ENCODE peak calls at places on chromosomes 6 and 20, in nine cellular contexts. One of them, this sample, is unnamed.

GRCh38 chr6:136510299-136510698 is 39.9 kb downstream of the MAP7 start:
- DNase-seq in K562: no peak
- DNase-seq in activated CD8-positive, alpha-beta T cell treated with anti-CD3 and anti-CD28 coated beads for 36 hours: peak; percentile 48
- DNase-seq in cardiac muscle cell: no peak
- DNase-seq in stomach: no peak
- DNase-seq in prostate gland: no peak
- DNase-seq in left ventricle myocardium inferior: no peak
- DNase-seq in pancreas: no peak
- DNase-seq in A673: no peak
- DNase-seq in this sample: no peak

GRCh38 chr20:22620342-22620741 is 36.0 kb upstream of the FOXA2 start:
- DNase-seq in A673: no peak
- DNase-seq in pancreas: no peak
- DNase-seq in prostate gland: no peak
- DNase-seq in stomach: no peak
- DNase-seq in left ventricle myocardium inferior: no peak
- DNase-seq in activated CD8-positive, alpha-beta T cell treated with anti-CD3 and anti-CD28 coated beads for 36 hours: no peak
- DNase-seq in K562: no peak
- DNase-seq in cardiac muscle cell: no peak
- DNase-seq in this sample: no peak

GRCh38 chr6:155186052-155186658 is 77.7 kb upstream of the CLDN20 start:
- DNase-seq in prostate gland: no peak
- DNase-seq in left ventricle myocardium inferior: no peak
- DNase-seq in cardiac muscle cell: no peak
- DNase-seq in K562: no peak
- DNase-seq in A673: no peak
- DNase-seq in pancreas: no peak
- DNase-seq in stomach: no peak
- DNase-seq in activated CD8-positive, alpha-beta T cell treated with anti-CD3 and anti-CD28 coated beads for 36 hours: peak; percentile 84
- DNase-seq in this sample: no peak

GRCh38 chr20:48783533-48784272 is 44.1 kb downstream of the PREX1 start:
- DNase-seq in A673: peak; percentile 33
- DNase-seq in left ventricle myocardium inferior: no peak
- DNase-seq in activated CD8-positive, alpha-beta T cell treated with anti-CD3 and anti-CD28 coated beads for 36 hours: peak; percentile 76
- DNase-seq in K562: no peak
- DNase-seq in cardiac muscle cell: no peak
- DNase-seq in pancreas: peak; percentile 0
- DNase-seq in stomach: no peak
- DNase-seq in prostate gland: no peak
- DNase-seq in this sample: no peak

GRCh38 chr6:43600595-43600994 is 24.6 kb downstream of the POLH start:
- DNase-seq in pancreas: no peak
- DNase-seq in prostate gland: no peak
- DNase-seq in activated CD8-positive, alpha-beta T cell treated with anti-CD3 and anti-CD28 coated beads for 36 hours: no peak
- DNase-seq in A673: no peak
- DNase-seq in left ventricle myocardium inferior: no peak
- DNase-seq in cardiac muscle cell: no peak
- DNase-seq in K562: no peak
- DNase-seq in stomach: no peak
- DNase-seq in this sample: no peak

GRCh38 chr6:17349437-17349836 is 44.0 kb upstream of the CAP2 start:
- DNase-seq in pancreas: no peak
- DNase-seq in A673: no peak
- DNase-seq in left ventricle myocardium inferior: no peak
- DNase-seq in K562: no peak
- DNase-seq in cardiac muscle cell: no peak
- DNase-seq in prostate gland: no peak
- DNase-seq in activated CD8-positive, alpha-beta T cell treated with anti-CD3 and anti-CD28 coated beads for 36 hours: no peak
- DNase-seq in stomach: no peak
- DNase-seq in this sample: no peak

GRCh38 chr6:7777062-7777461 is 51.2 kb downstream of the BMP6 start:
- DNase-seq in activated CD8-positive, alpha-beta T cell treated with anti-CD3 and anti-CD28 coated beads for 36 hours: no peak
- DNase-seq in cardiac muscle cell: no peak
- DNase-seq in K562: no peak
- DNase-seq in pancreas: no peak
- DNase-seq in A673: no peak
- DNase-seq in left ventricle myocardium inferior: no peak
- DNase-seq in stomach: no peak
- DNase-seq in prostate gland: no peak
- DNase-seq in this sample: no peak

GRCh38 chr20:32535953-32536823 is 48.9 kb downstream of the NOL4L start:
- DNase-seq in pancreas: peak; percentile 90
- DNase-seq in cardiac muscle cell: peak; percentile 71
- DNase-seq in prostate gland: no peak
- DNase-seq in A673: peak; percentile 84
- DNase-seq in K562: peak; percentile 96
- DNase-seq in stomach: peak; percentile 72
- DNase-seq in left ventricle myocardium inferior: peak; percentile 48
- DNase-seq in activated CD8-positive, alpha-beta T cell treated with anti-CD3 and anti-CD28 coated beads for 36 hours: peak; percentile 85
- DNase-seq in this sample: peak; percentile 62

GRCh38 chr6:106731144-106731842 is 101.9 kb downstream of the QRSL1 start:
- DNase-seq in stomach: peak; percentile 70
- DNase-seq in cardiac muscle cell: no peak
- DNase-seq in activated CD8-positive, alpha-beta T cell treated with anti-CD3 and anti-CD28 coated beads for 36 hours: no peak
- DNase-seq in left ventricle myocardium inferior: no peak
- DNase-seq in prostate gland: no peak
- DNase-seq in pancreas: no peak
- DNase-seq in A673: no peak
- DNase-seq in K562: no peak
- DNase-seq in this sample: no peak

GRCh38 chr6:71072508-71072907 is 115.6 kb upstream of the B3GAT2 start:
- DNase-seq in cardiac muscle cell: no peak
- DNase-seq in stomach: no peak
- DNase-seq in pancreas: no peak
- DNase-seq in activated CD8-positive, alpha-beta T cell treated with anti-CD3 and anti-CD28 coated beads for 36 hours: no peak
- DNase-seq in prostate gland: no peak
- DNase-seq in K562: no peak
- DNase-seq in A673: peak; percentile 43
- DNase-seq in left ventricle myocardium inferior: no peak
- DNase-seq in this sample: no peak

GRCh38 chr6:30450908-30451818 is 38.1 kb upstream of the HLA-E start:
- DNase-seq in A673: no peak
- DNase-seq in left ventricle myocardium inferior: peak; percentile 44
- DNase-seq in pancreas: peak; percentile 69
- DNase-seq in K562: no peak
- DNase-seq in activated CD8-positive, alpha-beta T cell treated with anti-CD3 and anti-CD28 coated beads for 36 hours: peak; percentile 67
- DNase-seq in prostate gland: no peak
- DNase-seq in cardiac muscle cell: no peak
- DNase-seq in stomach: peak; percentile 35
- DNase-seq in this sample: peak; percentile 29

GRCh38 chr6:14784596-14785360 is 461.1 kb upstream of the JARID2 start:
- DNase-seq in pancreas: no peak
- DNase-seq in prostate gland: no peak
- DNase-seq in K562: no peak
- DNase-seq in left ventricle myocardium inferior: no peak
- DNase-seq in activated CD8-positive, alpha-beta T cell treated with anti-CD3 and anti-CD28 coated beads for 36 hours: peak; percentile 7
- DNase-seq in A673: no peak
- DNase-seq in cardiac muscle cell: no peak
- DNase-seq in stomach: no peak
- DNase-seq in this sample: no peak

GRCh38 chr6:28105286-28105685 is 19.1 kb upstream of the ZSCAN16 start:
- DNase-seq in activated CD8-positive, alpha-beta T cell treated with anti-CD3 and anti-CD28 coated beads for 36 hours: no peak
- DNase-seq in A673: peak; percentile 11
- DNase-seq in prostate gland: no peak
- DNase-seq in stomach: no peak
- DNase-seq in K562: peak; percentile 23
- DNase-seq in left ventricle myocardium inferior: no peak
- DNase-seq in pancreas: no peak
- DNase-seq in cardiac muscle cell: no peak
- DNase-seq in this sample: no peak

GRCh38 chr20:19897891-19898290 is 119.3 kb upstream of the NAA20 start:
- DNase-seq in prostate gland: no peak
- DNase-seq in activated CD8-positive, alpha-beta T cell treated with anti-CD3 and anti-CD28 coated beads for 36 hours: no peak
- DNase-seq in pancreas: no peak
- DNase-seq in left ventricle myocardium inferior: no peak
- DNase-seq in stomach: no peak
- DNase-seq in K562: no peak
- DNase-seq in cardiac muscle cell: no peak
- DNase-seq in A673: no peak
- DNase-seq in this sample: no peak

GRCh38 chr20:19908586-19908985 is 108.6 kb upstream of the NAA20 start:
- DNase-seq in cardiac muscle cell: no peak
- DNase-seq in A673: no peak
- DNase-seq in activated CD8-positive, alpha-beta T cell treated with anti-CD3 and anti-CD28 coated beads for 36 hours: no peak
- DNase-seq in stomach: no peak
- DNase-seq in prostate gland: no peak
- DNase-seq in pancreas: no peak
- DNase-seq in K562: no peak
- DNase-seq in left ventricle myocardium inferior: no peak
- DNase-seq in this sample: no peak

GRCh38 chr20:19901226-19901625 is 115.9 kb upstream of the NAA20 start:
- DNase-seq in K562: no peak
- DNase-seq in pancreas: no peak
- DNase-seq in A673: no peak
- DNase-seq in prostate gland: no peak
- DNase-seq in activated CD8-positive, alpha-beta T cell treated with anti-CD3 and anti-CD28 coated beads for 36 hours: no peak
- DNase-seq in left ventricle myocardium inferior: no peak
- DNase-seq in stomach: no peak
- DNase-seq in cardiac muscle cell: no peak
- DNase-seq in this sample: no peak

GRCh38 chr20:19907326-19908056 is 109.7 kb upstream of the NAA20 start:
- DNase-seq in A673: no peak
- DNase-seq in cardiac muscle cell: no peak
- DNase-seq in activated CD8-positive, alpha-beta T cell treated with anti-CD3 and anti-CD28 coated beads for 36 hours: no peak
- DNase-seq in stomach: no peak
- DNase-seq in prostate gland: no peak
- DNase-seq in left ventricle myocardium inferior: peak; percentile 67
- DNase-seq in pancreas: no peak
- DNase-seq in K562: no peak
- DNase-seq in this sample: no peak

GRCh38 chr20:19903168-19903676 is 113.9 kb upstream of the NAA20 start:
- DNase-seq in pancreas: no peak
- DNase-seq in stomach: peak; percentile 44
- DNase-seq in K562: no peak
- DNase-seq in cardiac muscle cell: no peak
- DNase-seq in prostate gland: peak; percentile 46
- DNase-seq in A673: peak; percentile 53
- DNase-seq in left ventricle myocardium inferior: no peak
- DNase-seq in activated CD8-positive, alpha-beta T cell treated with anti-CD3 and anti-CD28 coated beads for 36 hours: peak; percentile 13
- DNase-seq in this sample: no peak
- TF ChIP-seq CTCF in pancreas: no peak
- TF ChIP-seq CTCF in stomach: no peak
- TF ChIP-seq CTCF in K562: peak; percentile 51
- TF ChIP-seq CTCF in cardiac muscle cell: peak; percentile 31
- TF ChIP-seq CTCF in prostate gland: peak; percentile 29
- TF ChIP-seq CTCF in A673: peak; percentile 41
- TF ChIP-seq CTCF in left ventricle myocardium inferior: peak; percentile 26
- TF ChIP-seq CTCF in activated CD8-positive, alpha-beta T cell treated with anti-CD3 and anti-CD28 coated beads for 36 hours: no peak
- TF ChIP-seq CTCF in this sample: no peak

GRCh38 chr6:10951675-10952282 is 64.9 kb downstream of the SYCP2L start:
- DNase-seq in prostate gland: no peak
- DNase-seq in A673: peak; percentile 54
- DNase-seq in cardiac muscle cell: peak; percentile 24
- DNase-seq in activated CD8-positive, alpha-beta T cell treated with anti-CD3 and anti-CD28 coated beads for 36 hours: no peak
- DNase-seq in stomach: no peak
- DNase-seq in left ventricle myocardium inferior: no peak
- DNase-seq in pancreas: no peak
- DNase-seq in K562: no peak
- DNase-seq in this sample: no peak
- TF ChIP-seq CTCF in prostate gland: peak; percentile 36
- TF ChIP-seq CTCF in A673: peak; percentile 58
- TF ChIP-seq CTCF in cardiac muscle cell: peak; percentile 67
- TF ChIP-seq CTCF in activated CD8-positive, alpha-beta T cell treated with anti-CD3 and anti-CD28 coated beads for 36 hours: no peak
- TF ChIP-seq CTCF in stomach: peak; percentile 16
- TF ChIP-seq CTCF in left ventricle myocardium inferior: peak; percentile 67
- TF ChIP-seq CTCF in pancreas: peak; percentile 31
- TF ChIP-seq CTCF in K562: peak; percentile 62
- TF ChIP-seq CTCF in this sample: no peak

GRCh38 chr20:61162506-61162905 is 89.6 kb upstream of the CDH4 start:
- DNase-seq in K562: no peak
- DNase-seq in stomach: no peak
- DNase-seq in A673: peak; percentile 23
- DNase-seq in prostate gland: no peak
- DNase-seq in pancreas: no peak
- DNase-seq in activated CD8-positive, alpha-beta T cell treated with anti-CD3 and anti-CD28 coated beads for 36 hours: no peak
- DNase-seq in cardiac muscle cell: no peak
- DNase-seq in left ventricle myocardium inferior: no peak
- DNase-seq in this sample: no peak
- TF ChIP-seq CTCF in K562: no peak
- TF ChIP-seq CTCF in stomach: no peak
- TF ChIP-seq CTCF in A673: no peak
- TF ChIP-seq CTCF in prostate gland: no peak
- TF ChIP-seq CTCF in pancreas: no peak
- TF ChIP-seq CTCF in activated CD8-positive, alpha-beta T cell treated with anti-CD3 and anti-CD28 coated beads for 36 hours: no peak
- TF ChIP-seq CTCF in cardiac muscle cell: no peak
- TF ChIP-seq CTCF in left ventricle myocardium inferior: no peak
- TF ChIP-seq CTCF in this sample: no peak

GRCh38 chr6:305371-306206 is 13.3 kb downstream of the DUSP22 start:
- DNase-seq in pancreas: peak; percentile 38
- DNase-seq in K562: no peak
- DNase-seq in prostate gland: no peak
- DNase-seq in stomach: no peak
- DNase-seq in left ventricle myocardium inferior: no peak
- DNase-seq in A673: no peak
- DNase-seq in activated CD8-positive, alpha-beta T cell treated with anti-CD3 and anti-CD28 coated beads for 36 hours: no peak
- DNase-seq in cardiac muscle cell: peak; percentile 31
- DNase-seq in this sample: no peak

GRCh38 chr6:302760-303159 is 10.5 kb downstream of the DUSP22 start:
- DNase-seq in pancreas: peak; percentile 56
- DNase-seq in prostate gland: no peak
- DNase-seq in cardiac muscle cell: no peak
- DNase-seq in stomach: no peak
- DNase-seq in activated CD8-positive, alpha-beta T cell treated with anti-CD3 and anti-CD28 coated beads for 36 hours: no peak
- DNase-seq in left ventricle myocardium inferior: no peak
- DNase-seq in A673: no peak
- DNase-seq in K562: no peak
- DNase-seq in this sample: no peak

GRCh38 chr6:304833-305370 is 12.6 kb downstream of the DUSP22 start:
- DNase-seq in K562: no peak
- DNase-seq in activated CD8-positive, alpha-beta T cell treated with anti-CD3 and anti-CD28 coated beads for 36 hours: no peak
- DNase-seq in prostate gland: no peak
- DNase-seq in left ventricle myocardium inferior: no peak
- DNase-seq in stomach: no peak
- DNase-seq in cardiac muscle cell: no peak
- DNase-seq in A673: no peak
- DNase-seq in pancreas: peak; percentile 53
- DNase-seq in this sample: no peak

GRCh38 chr6:303263-303662 is 11.0 kb downstream of the DUSP22 start:
- DNase-seq in stomach: no peak
- DNase-seq in K562: no peak
- DNase-seq in pancreas: peak; percentile 41
- DNase-seq in activated CD8-positive, alpha-beta T cell treated with anti-CD3 and anti-CD28 coated beads for 36 hours: no peak
- DNase-seq in A673: no peak
- DNase-seq in left ventricle myocardium inferior: no peak
- DNase-seq in prostate gland: no peak
- DNase-seq in cardiac muscle cell: no peak
- DNase-seq in this sample: no peak

DNA sequence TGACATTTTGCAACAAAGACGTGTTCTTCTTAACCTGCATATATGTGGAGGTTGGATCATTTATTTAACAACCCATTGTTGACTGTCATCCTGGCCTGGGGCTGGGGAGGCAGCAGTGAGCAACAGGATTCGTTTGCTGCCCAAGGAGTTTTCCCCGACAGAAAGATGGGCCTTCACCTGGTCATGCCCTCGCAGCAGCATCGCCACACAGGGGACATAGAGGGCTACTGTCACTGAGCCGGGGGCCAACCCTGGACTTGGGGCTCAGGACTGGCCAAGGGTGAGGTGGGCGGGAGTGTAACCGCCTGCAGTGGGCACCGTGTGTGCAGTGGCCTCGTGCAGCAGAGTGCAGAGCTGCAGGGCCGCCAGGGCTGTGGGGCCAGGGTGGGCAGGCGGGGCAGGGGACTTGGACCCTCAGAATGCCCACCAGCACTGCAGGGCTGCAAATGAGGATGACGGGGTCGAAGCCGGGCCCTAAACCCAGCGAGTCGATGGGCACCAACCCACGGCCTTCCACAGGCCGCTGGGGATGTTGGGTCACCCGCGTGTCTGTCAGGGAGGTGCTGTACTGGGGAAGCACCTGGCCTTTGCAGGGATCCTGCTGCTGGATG is 11.8 kb downstream of the DUSP22 start:
- DNase-seq in activated CD8-positive, alpha-beta T cell treated with anti-CD3 and anti-CD28 coated beads for 36 hours: no peak
- DNase-seq in stomach: no peak
- DNase-seq in left ventricle myocardium inferior: no peak
- DNase-seq in pancreas: peak; percentile 63
- DNase-seq in A673: no peak
- DNase-seq in K562: no peak
- DNase-seq in prostate gland: no peak
- DNase-seq in cardiac muscle cell: no peak
- DNase-seq in this sample: no peak
- TF ChIP-seq CTCF in activated CD8-positive, alpha-beta T cell treated with anti-CD3 and anti-CD28 coated beads for 36 hours: no peak
- TF ChIP-seq CTCF in stomach: no peak
- TF ChIP-seq CTCF in left ventricle myocardium inferior: peak; percentile 25
- TF ChIP-seq CTCF in pancreas: no peak
- TF ChIP-seq CTCF in A673: peak; percentile 26
- TF ChIP-seq CTCF in K562: peak; percentile 49
- TF ChIP-seq CTCF in prostate gland: no peak
- TF ChIP-seq CTCF in cardiac muscle cell: no peak
- TF ChIP-seq CTCF in this sample: no peak

This sample was measured in activated B cell treated with CpG ODN at 0.5 μM for 24 hours.